ENCODE peak calls at places on chromosomes 7 and 10, in five cellular contexts. T is Kasumi-1, G is NCI-H446, Z is substantia nigra, S is A172. A is an unnamed sample.
A peak's percentile ranks its signal among the peaks of the same experiment; 100 is the strongest.

GRCh38 chr7:3188946-3189345 is 112.1 kb upstream of the SDK1 start:
- DNase-seq in T (no peak), G (no peak), Z (no peak), S (no peak), A (no peak)

GRCh38 chr7:23061327-23061726 is 44.3 kb upstream of the KLHL7 start:
- DNase-seq in T (no peak), G (no peak), Z (no peak), S (no peak), A (no peak)

GRCh38 chr7:646951-647350 is 79.5 kb upstream of the DNAAF5 start:
- DNase-seq in T (no peak), G (no peak), Z (no peak), S (no peak), A (no peak)

GRCh38 chr7:93715234-93715633 is 140.7 kb upstream of the CALCR start:
- DNase-seq in T (peak; percentile 52), G (peak; percentile 35), Z (no peak), S (peak; percentile 24), A (peak; percentile 54)

GRCh38 chr10:132543916-132544743 is 6.5 kb downstream of the INPP5A start:
- DNase-seq in T (no peak), G (no peak), Z (no peak), S (no peak), A (no peak)

GRCh38 chr7:23418046-23418445 is 52.2 kb downstream of the IGF2BP3 start:
- DNase-seq in T (no peak), G (no peak), Z (no peak), S (peak; percentile 20), A (peak; percentile 88)

GRCh38 chr7:33447980-33448379 is 318.6 kb downstream of the BBS9 start:
- DNase-seq in T (peak; percentile 30), G (no peak), Z (no peak), S (no peak), A (no peak)

GRCh38 chr7:7424151-7424873 is 111.4 kb downstream of the COL28A1 start:
- DNase-seq in T (peak; percentile 41), G (peak; percentile 70), Z (peak; percentile 10), S (peak; percentile 77), A (peak; percentile 84)

GRCh38 chr7:45584261-45585210 is 10.4 kb downstream of the ADCY1 start:
- DNase-seq in T (no peak), G (no peak), Z (peak; percentile 43), S (no peak), A (no peak)

GRCh38 chr7:22417349-22417748 is 60.4 kb upstream of the RAPGEF5 start:
- DNase-seq in T (no peak), G (no peak), Z (no peak), S (no peak), A (no peak)

GRCh38 chr7:50409856-50410468 is 40.2 kb downstream of the FIGNL1 start:
- DNase-seq in T (peak; percentile 29), G (no peak), Z (no peak), S (no peak), A (no peak)

GRCh38 chr7:69932034-69932628 is 333.9 kb downstream of the AUTS2 start:
- DNase-seq in T (no peak), G (peak; percentile 22), Z (no peak), S (peak; percentile 37), A (peak; percentile 61)

GRCh38 chr10:92531132-92531531 is 42.8 kb downstream of the IDE start:
- DNase-seq in T (no peak), G (no peak), Z (no peak), S (no peak), A (no peak)

GRCh38 chr7:139680676-139681462 is 96.9 kb downstream of the HIPK2 start:
- DNase-seq in T (peak; percentile 71), G (no peak), Z (no peak), S (peak; percentile 93), A (peak; percentile 98)

GRCh38 chr10:124527996-124528395 is 66.4 kb downstream of the LHPP start:
- DNase-seq in T (no peak), G (no peak), Z (no peak), S (no peak), A (no peak)